ENCODE peak calls at places on chromosome 7, in five cellular contexts. O, G, M, V and C are unnamed samples.

GRCh38 chr7:40571796-40572195 is 437.0 kb downstream of the SUGCT start:
- DNase-seq in O (no peak), G (no peak), M (no peak), V (no peak), C (no peak)

GRCh38 chr7:11237742-11238141 is 264.1 kb downstream of the PHF14 start:
- DNase-seq in O (no peak), M (no peak), V (no peak), G (no peak), C (no peak)

GRCh38 chr7:98287486-98287959 is 6.0 kb downstream of the BRI3 start:
- DNase-seq in V (no peak), O (no peak), G (no peak), M (no peak), C (no peak)

GRCh38 chr7:130356121-130356759 is 11.6 kb downstream of the CPA5 start:
- DNase-seq in O (peak), G (peak), V (no peak), M (no peak), C (peak)

GRCh38 chr7:146654048-146654447 is 537.4 kb downstream of the CNTNAP2 start:
- DNase-seq in M (no peak), V (no peak), O (no peak), G (no peak), C (no peak)

GRCh38 chr7:22406715-22407114 is 49.8 kb upstream of the RAPGEF5 start:
- DNase-seq in V (no peak), G (no peak), M (no peak), O (no peak), C (no peak)

GRCh38 chr7:14197280-14197679 is 207.8 kb upstream of the ETV1 start:
- DNase-seq in M (no peak), G (no peak), O (no peak), V (no peak), C (no peak)

GRCh38 chr7:127885843-127886242 is 145.4 kb downstream of the LRRC4 start:
- DNase-seq in V (no peak), G (no peak), O (no peak), M (no peak), C (peak)

GRCh38 chr7:134546903-134547737 is 1.8 kb upstream of the AKR1B15 start:
- DNase-seq in O (peak), M (peak), G (peak), V (peak), C (peak)

GRCh38 chr7:66418537-66418936 is 210.1 kb upstream of the KCTD7 start:
- DNase-seq in M (no peak), G (no peak), V (no peak), O (no peak), C (no peak)